ENCODE peak calls at places on chromosome 17, in four cellular contexts. A is WTC11, R is GM12878, T is K562. J is an unnamed sample.

GRCh38 chr17:54948380-54948779 is 20.1 kb downstream of the COX11 start:
- DNase-seq in A (no peak), R (no peak), T (no peak), J (peak; percentile 44)

GRCh38 chr17:76442341-76443338 is 10.3 kb downstream of the UBE2O start:
- DNase-seq in A (no peak), R (no peak), T (no peak), J (no peak)

GRCh38 chr17:13462673-13463124 is 139.0 kb downstream of the HS3ST3A1 start:
- DNase-seq in A (no peak), R (no peak), T (no peak), J (peak; percentile 83)

GRCh38 chr17:11170901-11171300 is 70.1 kb upstream of the SHISA6 start:
- DNase-seq in A (no peak), R (no peak), T (no peak), J (no peak)

GRCh38 chr17:80313160-80313829 is 52.6 kb downstream of the RNF213 start:
- DNase-seq in A (no peak), R (no peak), T (no peak), J (no peak)

GRCh38 chr17:28545141-28545503 is 7.3 kb downstream of the UNC119 start:
- DNase-seq in A (no peak), R (no peak), T (no peak), J (no peak)

GRCh38 chr17:27269201-27269600 is 24.7 kb upstream of the WSB1 start:
- DNase-seq in A (no peak), R (no peak), T (no peak), J (no peak)

GRCh38 chr17:1989135-1989534 is 36.0 kb downstream of the RTN4RL1 start:
- DNase-seq in A (no peak), R (no peak), T (no peak), J (no peak)

GRCh38 chr17:78257810-78258322 is 26.4 kb downstream of the TMEM235 start:
- DNase-seq in A (no peak), R (no peak), T (peak; percentile 28), J (no peak)

GRCh38 chr17:32593003-32593402 is 106.2 kb downstream of the CDK5R1 start:
- DNase-seq in A (no peak), R (no peak), T (no peak), J (no peak)

GRCh38 chr17:194844-195602 is 13.6 kb upstream of the DOC2B start:
- DNase-seq in A (no peak), R (no peak), T (no peak), J (no peak)

GRCh38 chr17:13099906-13100305 is 82.1 kb upstream of the ELAC2 start:
- DNase-seq in A (no peak), R (no peak), T (no peak), J (no peak)

GRCh38 chr17:40602445-40603443 is 37.5 kb upstream of the CCR7 start:
- DNase-seq in A (no peak), R (peak; percentile 84), T (no peak), J (no peak)

GRCh38 chr17:68459030-68459376 is 1.7 kb upstream of the WIPI1 start:
- DNase-seq in A (no peak), R (peak; percentile 60), T (no peak), J (no peak)

GRCh38 chr17:13490427-13490826 is 111.3 kb downstream of the HS3ST3A1 start:
- DNase-seq in A (no peak), R (no peak), T (no peak), J (no peak)

GRCh38 chr17:4838306-4838785 is 5.2 kb downstream of the MINK1 start:
- DNase-seq in A (no peak), R (no peak), T (no peak), J (no peak)

GRCh38 chr17:4839221-4839620 is 6.1 kb downstream of the MINK1 start:
- DNase-seq in A (no peak), R (no peak), T (no peak), J (no peak)

GRCh38 chr17:4842376-4842775 is 9.2 kb downstream of the MINK1 start:
- DNase-seq in A (no peak), R (no peak), T (no peak), J (no peak)

GRCh38 chr17:4840893-4841242 is 7.7 kb downstream of the MINK1 start:
- DNase-seq in A (no peak), R (no peak), T (no peak), J (no peak)

DNA sequence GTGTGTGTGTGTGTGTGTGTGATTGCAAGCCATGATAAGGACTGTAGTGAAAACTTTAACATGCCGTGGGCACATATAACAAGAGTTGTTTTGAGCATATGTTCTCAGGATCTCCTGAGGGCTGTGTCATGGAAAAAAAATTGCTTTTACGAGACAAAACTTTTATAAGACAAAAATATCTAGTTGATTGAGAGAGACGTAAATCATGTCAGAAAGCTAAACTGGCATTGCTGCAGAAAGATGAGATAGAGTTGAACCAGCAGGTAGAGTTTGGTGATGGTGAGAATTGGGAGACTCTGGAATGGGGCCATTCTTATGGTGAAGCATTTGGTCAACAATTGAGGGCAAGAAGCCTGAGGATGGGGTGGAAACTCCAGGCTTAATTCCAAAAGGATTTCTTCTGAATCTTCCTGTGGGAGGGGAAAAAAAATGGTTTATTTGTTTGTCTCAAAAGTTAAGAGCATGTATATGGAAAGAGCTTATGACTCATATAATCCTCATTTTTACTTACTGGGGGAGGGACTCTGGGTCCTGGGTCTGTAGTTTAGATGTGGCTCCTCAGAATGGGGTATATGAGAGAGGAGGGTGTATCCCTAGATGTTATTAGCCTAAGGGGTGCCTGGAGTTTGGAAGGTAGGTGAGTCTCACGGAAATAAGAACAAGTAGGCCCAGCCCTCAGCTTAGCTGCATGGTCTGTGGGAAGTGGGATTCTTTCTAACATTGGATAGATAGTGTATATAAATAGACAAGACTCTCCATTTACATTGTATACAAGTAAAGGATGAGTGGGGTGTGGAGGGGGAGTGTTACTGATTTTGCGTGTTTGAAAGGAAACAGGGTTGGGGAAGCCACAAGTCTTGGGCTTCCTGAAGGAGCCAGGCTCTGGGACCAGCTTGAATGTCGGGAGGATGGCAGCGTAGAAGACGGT is 7.1 kb downstream of the MINK1 start:
- DNase-seq in A (no peak), R (no peak), T (no peak), J (no peak)
- TF ChIP-seq TCF7 in A (no peak), R (no peak), T (no peak), J (no peak)

DNA sequence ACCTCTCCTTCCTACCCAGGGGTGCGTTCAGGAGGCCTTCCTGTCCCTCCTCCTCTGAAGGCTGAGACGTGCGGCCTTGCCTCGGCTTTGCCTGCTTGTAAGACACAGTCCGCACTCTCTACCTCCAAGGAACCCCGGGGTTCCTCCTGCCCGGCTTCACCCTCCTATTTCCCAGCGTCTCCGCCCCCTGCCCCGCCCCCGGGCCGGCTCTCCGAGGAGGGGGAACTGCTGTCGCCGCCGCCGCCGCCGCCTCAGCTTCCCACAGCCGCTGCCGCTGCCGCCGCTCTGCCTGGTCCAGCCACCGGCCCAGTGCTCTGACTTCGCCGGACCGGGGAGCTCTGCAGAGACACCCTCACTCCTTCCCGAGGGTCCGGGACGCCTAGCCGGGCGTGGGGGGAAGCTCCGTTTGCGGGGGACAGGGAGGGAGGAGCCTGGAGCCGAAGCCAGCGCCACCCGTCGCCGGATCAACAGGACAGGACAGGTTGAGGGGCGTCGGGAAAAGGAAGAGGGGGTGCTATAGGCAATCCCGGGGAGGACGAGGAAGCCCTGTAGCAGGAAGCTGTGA is 1.2 kb upstream of the FGF11 start:
- DNase-seq in A (peak; percentile 89), R (no peak), T (peak; percentile 55), J (no peak)
- TF ChIP-seq TCF7 in A (no peak), R (no peak), T (no peak), J (no peak)

GRCh38 chr17:3744032-3744431 is 20.3 kb downstream of the HASPIN start:
- DNase-seq in A (no peak), R (no peak), T (no peak), J (no peak)

GRCh38 chr17:3750926-3751325 is 27.2 kb downstream of the HASPIN start:
- DNase-seq in A (no peak), R (no peak), T (no peak), J (no peak)

GRCh38 chr17:3748576-3748975 is 24.9 kb downstream of the HASPIN start:
- DNase-seq in A (no peak), R (no peak), T (no peak), J (no peak)

GRCh38 chr17:3750296-3750695 is 26.6 kb downstream of the HASPIN start:
- DNase-seq in A (no peak), R (no peak), T (no peak), J (no peak)

DNA sequence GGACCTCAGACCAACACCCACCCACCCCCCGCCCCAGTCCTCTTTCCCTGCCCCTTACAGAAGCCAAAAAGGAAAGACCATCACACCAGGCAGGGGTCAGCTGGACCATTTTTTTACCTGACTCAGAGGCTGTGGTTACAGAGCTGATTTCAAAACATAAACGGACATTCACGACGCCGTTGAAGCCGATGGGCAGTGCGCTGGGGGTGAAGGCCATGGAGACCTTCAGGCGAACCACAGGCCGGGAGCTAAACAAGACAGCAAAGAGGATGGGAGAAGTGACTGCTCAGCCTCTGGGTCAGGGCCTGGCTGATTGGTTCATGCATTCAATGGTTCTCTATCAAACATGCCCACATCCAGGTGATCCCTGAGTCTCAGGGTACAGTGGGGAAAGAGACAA is 24.1 kb downstream of the HASPIN start:
- DNase-seq in A (no peak), R (no peak), T (no peak), J (peak; percentile 61)
- TF ChIP-seq TCF7 in A (no peak), R (no peak), T (no peak), J (no peak)

DNA sequence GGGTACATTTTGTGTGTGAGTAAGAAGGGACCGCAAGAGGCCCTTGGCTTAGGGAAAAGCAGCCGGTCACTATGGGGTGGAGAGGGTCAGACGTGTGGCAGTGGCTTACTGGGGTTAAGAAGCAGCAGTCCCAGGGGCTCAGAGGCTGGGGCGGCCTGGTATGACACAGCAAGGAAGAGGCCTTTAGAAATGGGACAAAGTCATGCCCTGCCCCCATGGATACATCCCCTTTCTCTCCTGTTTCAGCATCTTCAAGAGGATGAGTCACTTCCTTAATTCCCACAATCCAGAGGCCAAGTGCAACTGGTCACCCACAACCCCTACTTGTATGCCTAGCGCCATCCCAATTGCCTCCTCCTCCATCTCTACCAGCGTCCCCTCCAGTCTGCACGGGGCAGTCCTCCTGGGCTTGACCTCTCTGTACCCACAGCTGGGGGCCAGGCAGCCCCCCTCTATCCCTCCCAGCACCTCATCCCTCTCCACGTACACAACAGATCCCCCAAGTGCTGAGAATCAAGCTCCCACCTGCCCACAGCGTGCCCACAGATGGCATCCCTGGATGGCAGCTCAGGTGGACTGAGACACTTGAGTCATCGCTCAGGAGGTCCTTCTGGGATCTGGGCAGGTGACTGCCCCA is 6.9 kb upstream of the EFTUD2 start:
- DNase-seq in A (no peak), R (no peak), T (no peak), J (no peak)
- TF ChIP-seq TCF7 in A (no peak), R (no peak), T (no peak), J (no peak)

GRCh38 chr17:63819131-63819530 is 8.1 kb upstream of the PSMC5 start:
- DNase-seq in A (no peak), R (no peak), T (no peak), J (no peak)

GRCh38 chr17:63816123-63816522 is 11.1 kb upstream of the PSMC5 start:
- DNase-seq in A (no peak), R (no peak), T (no peak), J (no peak)

GRCh38 chr17:63819585-63820537 is 7.4 kb upstream of the PSMC5 start:
- DNase-seq in A (no peak), R (no peak), T (peak; percentile 37), J (no peak)

GRCh38 chr17:63816669-63817068 is 10.6 kb upstream of the PSMC5 start:
- DNase-seq in A (no peak), R (no peak), T (no peak), J (no peak)

GRCh38 chr17:63817736-63818385 is 9.4 kb upstream of the PSMC5 start:
- DNase-seq in A (no peak), R (no peak), T (no peak), J (no peak)
- TF ChIP-seq TCF7 in A (no peak), R (no peak), T (no peak), J (no peak)

J was measured in HepG2.